ENCODE peak calls at places on chromosomes 16 and 17, in seven cellular contexts. X is AG08395; T is mesendoderm; R is aorta; U is H7; O is NB4; Z is stimulated activated CD8-positive, alpha-beta memory T cell treated with anti-CD3 and anti-CD28 coated beads, Interleukin-15, amount 100 ng/mL, for 1 hour. N is an unnamed sample.

GRCh38 chr16:27960619-27961295 is 102.8 kb downstream of the GSG1L start:
- DNase-seq in O (no peak), R (peak; percentile 57), X (no peak), U (no peak), Z (no peak), T (no peak), N (peak; percentile 36)

GRCh38 chr16:70688266-70688742 is 2.5 kb upstream of the MTSS2 start:
- DNase-seq in X (peak; percentile 78), T (no peak), U (no peak), O (no peak), Z (no peak), R (peak; percentile 81), N (no peak)

GRCh38 chr17:74736423-74737298 is at the start of gene RAB37:
- DNase-seq in O (peak; percentile 95), R (no peak), T (peak; percentile 86), X (peak; percentile 28), Z (no peak), U (peak; percentile 97), N (peak; percentile 82)

GRCh38 chr16:19438739-19439138 is 21.1 kb downstream of the TMC5 start:
- DNase-seq in Z (no peak), X (no peak), R (no peak), T (no peak), O (no peak), U (no peak), N (no peak)

GRCh38 chr16:53309457-53309856 is 124.8 kb upstream of the RBL2 start:
- DNase-seq in U (no peak), T (no peak), O (no peak), R (no peak), Z (no peak), X (no peak), N (no peak)

GRCh38 chr17:31548709-31549108 is 157.2 kb downstream of the RAB11FIP4 start:
- DNase-seq in T (no peak), U (no peak), Z (no peak), R (no peak), O (peak; percentile 34), X (no peak), N (no peak)

GRCh38 chr17:27518750-27519521 is 62.7 kb downstream of the KSR1 start:
- DNase-seq in T (no peak), Z (no peak), R (no peak), U (no peak), O (no peak), X (no peak), N (no peak)

GRCh38 chr17:76388966-76389888 is 4.8 kb downstream of the SPHK1 start:
- DNase-seq in X (no peak), O (no peak), T (no peak), Z (no peak), U (peak; percentile 83), R (no peak), N (no peak)

GRCh38 chr17:54920819-54921218 is 20.2 kb downstream of the TOM1L1 start:
- DNase-seq in T (no peak), O (no peak), U (no peak), X (no peak), Z (no peak), R (no peak), N (no peak)

GRCh38 chr16:77949445-77949844 is 72.9 kb upstream of the CLEC3A start:
- DNase-seq in X (no peak), R (no peak), O (no peak), Z (no peak), T (no peak), U (no peak), N (no peak)

GRCh38 chr17:909642-910323 is 69.8 kb downstream of the NXN start:
- DNase-seq in O (peak; percentile 17), U (no peak), Z (no peak), R (no peak), X (peak; percentile 54), T (no peak), N (no peak)

GRCh38 chr16:58582133-58582532 is 47.5 kb downstream of the CNOT1 start:
- DNase-seq in T (no peak), U (no peak), Z (no peak), R (no peak), X (no peak), O (no peak), N (no peak)